ENCODE peak calls at places on chromosome 22, in ten cellular contexts. M, D, C, Y, X, E, J, F, N and P are unnamed samples.

GRCh38 chr22:40593460-40594273 is 42.9 kb downstream of the MRTFA start:
- DNase-seq in X (no peak), F (no peak), E (no peak), N (no peak), M (no peak), Y (no peak), C (no peak), D (no peak), J (no peak), P (no peak)

GRCh38 chr22:28884754-28885375 is 1.5 kb downstream of the ZNRF3 start:
- DNase-seq in F (no peak), N (no peak), C (no peak), D (no peak), Y (no peak), E (no peak), M (no peak), X (no peak), J (no peak), P (no peak)

GRCh38 chr22:38755155-38755910 is 465 bp downstream of the SUN2 start:
- DNase-seq in N (peak), X (peak), Y (peak), J (peak), D (no peak), F (peak), C (peak), E (peak), M (peak), P (peak)

GRCh38 chr22:20015971-20016733 is 471 bp downstream of the ARVCF start:
- DNase-seq in C (no peak), E (no peak), J (no peak), D (no peak), N (no peak), Y (peak), M (no peak), X (peak), F (no peak), P (no peak)

GRCh38 chr22:22865311-22866072 is 22.1 kb upstream of the IGLL5 start:
- DNase-seq in E (no peak), N (no peak), J (no peak), Y (no peak), C (no peak), D (no peak), X (peak), F (no peak), M (no peak), P (no peak)

GRCh38 chr22:22810471-22810870 is 77.1 kb upstream of the IGLL5 start:
- DNase-seq in D (no peak), F (no peak), M (no peak), X (no peak), N (no peak), E (no peak), Y (no peak), J (no peak), C (no peak), P (no peak)

GRCh38 chr22:44804327-44804726 is 52.0 kb downstream of the ARHGAP8 start:
- DNase-seq in N (no peak), Y (no peak), X (no peak), F (no peak), J (no peak), M (no peak), C (no peak), D (no peak), E (no peak), P (no peak)

GRCh38 chr22:49535527-49536125 is 292.0 kb downstream of the BRD1 start:
- DNase-seq in M (peak), F (no peak), Y (no peak), C (no peak), D (no peak), N (no peak), X (no peak), E (no peak), J (no peak), P (no peak)

GRCh38 chr22:48422900-48423480 is 1404.7 kb downstream of the BRD1 start:
- DNase-seq in F (no peak), X (no peak), M (no peak), E (no peak), D (no peak), N (no peak), C (no peak), J (no peak), Y (no peak), P (no peak)

GRCh38 chr22:29093501-29093921 is 20.7 kb downstream of the KREMEN1 start:
- DNase-seq in J (no peak), X (no peak), E (peak), N (no peak), F (peak), D (no peak), C (no peak), M (no peak), Y (no peak), P (no peak)

GRCh38 chr22:41092847-41093371 is 517 bp downstream of the EP300 start:
- DNase-seq in D (no peak), F (peak), E (peak), C (no peak), X (peak), Y (peak), M (peak), N (peak), J (no peak), P (peak)

GRCh38 chr22:39598017-39598965 is 27.7 kb downstream of the CACNA1I start:
- DNase-seq in D (no peak), X (peak), C (no peak), N (no peak), M (peak), J (peak), E (no peak), F (no peak), Y (peak), P (peak)

GRCh38 chr22:35601743-35602633 is 15.1 kb downstream of the MB start:
- DNase-seq in E (peak), D (peak), Y (no peak), N (peak), X (no peak), M (peak), C (no peak), F (peak), J (peak), P (no peak)

GRCh38 chr22:43168416-43169309 is 17.3 kb downstream of the TSPO start:
- DNase-seq in Y (no peak), X (no peak), J (peak), C (no peak), E (peak), M (no peak), F (peak), D (no peak), N (no peak), P (no peak)

GRCh38 chr22:45638834-45639746 is 32.5 kb upstream of the ATXN10 start:
- DNase-seq in Y (peak), M (peak), C (peak), N (peak), J (peak), E (peak), X (no peak), D (no peak), F (peak), P (peak)

GRCh38 chr22:45680932-45681700 is 9.5 kb downstream of the ATXN10 start:
- DNase-seq in Y (no peak), X (no peak), J (peak), C (no peak), F (peak), D (peak), E (peak), N (no peak), M (no peak), P (no peak)

GRCh38 chr22:46366801-46367706 is 31.5 kb downstream of the TRMU start:
- DNase-seq in N (no peak), D (no peak), X (no peak), C (no peak), E (no peak), M (no peak), F (no peak), J (no peak), Y (peak), P (no peak)

GRCh38 chr22:39707816-39708215 is 137.3 kb downstream of the CACNA1I start:
- DNase-seq in D (no peak), N (no peak), M (no peak), C (no peak), X (no peak), F (no peak), E (no peak), Y (no peak), J (no peak), P (no peak)

GRCh38 chr22:48594016-48594756 is 1233.5 kb downstream of the BRD1 start:
- DNase-seq in X (no peak), C (no peak), Y (no peak), N (no peak), D (no peak), J (no peak), E (no peak), F (no peak), M (no peak), P (no peak)

GRCh38 chr22:32396746-32397145 is 15.3 kb downstream of the RTCB start:
- DNase-seq in E (no peak), N (no peak), C (no peak), F (peak), D (no peak), M (peak), X (no peak), J (no peak), Y (no peak), P (peak)

GRCh38 chr22:20536590-20537324 is 29.3 kb downstream of the MED15 start:
- DNase-seq in N (no peak), D (no peak), X (no peak), Y (peak), J (no peak), M (no peak), C (no peak), E (no peak), F (no peak), P (no peak)

GRCh38 chr22:45425531-45426265 is 12.2 kb downstream of the RIBC2 start:
- DNase-seq in D (no peak), M (no peak), N (no peak), C (no peak), Y (no peak), J (no peak), E (no peak), F (no peak), X (no peak), P (peak)

GRCh38 chr22:47233316-47234243 is 471.1 kb downstream of the TBC1D22A start:
- DNase-seq in N (no peak), D (no peak), Y (no peak), F (no peak), C (no peak), E (no peak), M (no peak), X (no peak), J (no peak), P (peak)

GRCh38 chr22:40410272-40410671 is 39.9 kb downstream of the SGSM3 start:
- DNase-seq in M (peak), Y (no peak), X (no peak), E (no peak), C (no peak), D (no peak), N (no peak), J (peak), F (no peak), P (no peak)

GRCh38 chr22:43521716-43522115 is 109.9 kb downstream of the MPPED1 start:
- DNase-seq in J (peak), D (no peak), Y (no peak), X (no peak), N (no peak), M (no peak), F (no peak), E (no peak), C (no peak), P (no peak)

GRCh38 chr22:27477171-27477570 is 324.4 kb downstream of the MN1 start:
- DNase-seq in J (no peak), M (no peak), Y (no peak), X (no peak), C (no peak), N (no peak), D (no peak), F (no peak), E (no peak), P (no peak)

GRCh38 chr22:33853200-33854097 is 66.8 kb downstream of the LARGE1 start:
- DNase-seq in M (peak), C (peak), D (peak), F (peak), X (no peak), Y (peak), N (peak), E (peak), J (peak), P (no peak)

GRCh38 chr22:32327596-32328171 is 30.0 kb upstream of the RFPL3 start:
- DNase-seq in F (no peak), J (no peak), X (no peak), N (no peak), C (no peak), E (no peak), Y (no peak), D (no peak), M (no peak), P (peak)

GRCh38 chr22:42511401-42511891 is 8.2 kb downstream of the RRP7A start:
- DNase-seq in C (no peak), Y (no peak), D (no peak), N (no peak), E (no peak), F (no peak), X (no peak), J (no peak), M (no peak), P (no peak)

GRCh38 chr22:43476341-43476740 is 64.5 kb downstream of the MPPED1 start:
- DNase-seq in F (no peak), E (no peak), D (no peak), N (no peak), X (no peak), J (no peak), C (no peak), M (no peak), Y (no peak), P (no peak)

GRCh38 chr22:41367039-41367679 is 14.6 kb upstream of the TEF start:
- DNase-seq in E (peak), D (peak), N (peak), J (peak), F (peak), Y (peak), X (no peak), C (peak), M (peak), P (peak)

GRCh38 chr22:32501797-32502290 is 27.2 kb downstream of the FBXO7 start:
- DNase-seq in E (no peak), J (no peak), X (no peak), D (no peak), Y (no peak), F (no peak), N (no peak), C (no peak), M (no peak), P (no peak)

GRCh38 chr22:42947211-42947990 is 67.5 kb downstream of the PACSIN2 start:
- DNase-seq in X (no peak), F (no peak), J (peak), Y (peak), E (no peak), D (no peak), C (no peak), M (no peak), N (peak), P (no peak)

GRCh38 chr22:28249402-28249801 is 330.3 kb upstream of the PITPNB start:
- DNase-seq in N (no peak), J (no peak), M (no peak), Y (no peak), C (no peak), X (no peak), E (no peak), F (no peak), D (no peak), P (no peak)

GRCh38 chr22:49020314-49020713 is 807.4 kb downstream of the BRD1 start:
- DNase-seq in M (no peak), D (no peak), N (no peak), C (no peak), X (no peak), Y (no peak), E (no peak), J (no peak), F (no peak), P (no peak)

GRCh38 chr22:19796169-19796568 is 35.6 kb downstream of the TBX1 start:
- DNase-seq in D (no peak), E (no peak), X (no peak), N (no peak), J (no peak), C (no peak), Y (no peak), F (no peak), M (no peak), P (no peak)

GRCh38 chr22:37661160-37661924 is 2.8 kb downstream of the PDXP start:
- DNase-seq in X (peak), J (no peak), D (no peak), M (no peak), N (no peak), E (peak), C (no peak), Y (no peak), F (peak), P (no peak)
- TF ChIP-seq CTCF in X (peak), J (peak), D (peak), M (no peak), N (peak), E (peak), C (peak), Y (peak), F (peak), P (no peak)

DNA sequence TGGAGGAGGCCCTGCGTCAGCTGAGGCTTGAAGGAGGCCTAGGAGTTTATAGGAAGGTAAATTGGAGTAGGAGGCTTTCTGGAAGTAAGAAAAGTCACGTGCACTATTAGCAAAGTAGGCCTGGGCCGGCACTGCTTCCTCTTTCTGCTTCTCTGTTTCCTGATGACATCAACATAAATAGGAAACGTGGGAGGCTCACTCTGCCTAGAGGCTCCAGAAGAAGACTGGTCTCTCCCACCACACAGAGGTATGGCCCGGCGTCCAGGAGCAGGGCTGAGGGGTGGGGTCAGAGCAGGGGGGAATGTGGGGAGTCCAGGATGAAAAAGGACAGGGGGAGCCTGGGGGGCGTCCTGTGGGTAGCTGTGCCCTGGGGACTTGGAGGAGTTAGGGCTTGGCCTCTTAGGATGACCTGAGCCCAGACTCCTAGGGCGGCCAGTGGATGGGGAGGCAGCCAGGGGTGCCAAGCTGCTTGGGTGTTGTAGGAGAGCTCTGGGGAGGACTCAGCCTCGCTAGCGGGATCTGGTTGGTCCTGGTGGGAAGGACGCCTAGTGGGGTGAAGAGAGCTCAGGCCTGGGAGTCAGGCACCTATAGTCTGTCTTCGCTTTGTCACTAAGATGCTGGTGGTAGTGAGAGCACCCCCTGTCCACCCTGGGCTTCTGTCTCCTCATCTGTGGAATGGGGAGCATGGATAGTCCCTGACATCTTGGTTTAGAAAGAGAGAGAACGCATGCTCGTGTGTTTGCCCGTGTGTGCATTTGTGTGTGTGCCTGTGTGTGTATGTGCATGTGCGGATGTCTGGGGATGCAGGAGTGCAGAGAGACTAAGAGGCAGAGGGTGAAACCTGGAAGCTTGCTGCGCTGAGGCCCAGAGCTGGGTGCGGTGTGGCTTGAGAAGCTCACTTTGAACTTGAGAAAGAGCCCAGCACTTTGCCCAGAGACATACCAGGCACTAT is at the start of gene CSF2RB:
- DNase-seq in N (peak), E (no peak), X (no peak), Y (no peak), C (no peak), D (no peak), F (no peak), M (peak), J (no peak), P (peak)
- TF ChIP-seq CTCF in N (no peak), E (no peak), X (no peak), Y (no peak), C (no peak), D (no peak), F (no peak), M (no peak), J (no peak), P (no peak)

GRCh38 chr22:30541979-30542810 is 4.3 kb downstream of the SEC14L6 start:
- DNase-seq in D (no peak), X (no peak), C (no peak), N (no peak), E (no peak), Y (no peak), J (no peak), M (no peak), F (no peak), P (no peak)
- TF ChIP-seq CTCF in D (no peak), X (no peak), C (no peak), N (no peak), E (no peak), Y (no peak), J (no peak), M (no peak), F (no peak), P (no peak)

DNA sequence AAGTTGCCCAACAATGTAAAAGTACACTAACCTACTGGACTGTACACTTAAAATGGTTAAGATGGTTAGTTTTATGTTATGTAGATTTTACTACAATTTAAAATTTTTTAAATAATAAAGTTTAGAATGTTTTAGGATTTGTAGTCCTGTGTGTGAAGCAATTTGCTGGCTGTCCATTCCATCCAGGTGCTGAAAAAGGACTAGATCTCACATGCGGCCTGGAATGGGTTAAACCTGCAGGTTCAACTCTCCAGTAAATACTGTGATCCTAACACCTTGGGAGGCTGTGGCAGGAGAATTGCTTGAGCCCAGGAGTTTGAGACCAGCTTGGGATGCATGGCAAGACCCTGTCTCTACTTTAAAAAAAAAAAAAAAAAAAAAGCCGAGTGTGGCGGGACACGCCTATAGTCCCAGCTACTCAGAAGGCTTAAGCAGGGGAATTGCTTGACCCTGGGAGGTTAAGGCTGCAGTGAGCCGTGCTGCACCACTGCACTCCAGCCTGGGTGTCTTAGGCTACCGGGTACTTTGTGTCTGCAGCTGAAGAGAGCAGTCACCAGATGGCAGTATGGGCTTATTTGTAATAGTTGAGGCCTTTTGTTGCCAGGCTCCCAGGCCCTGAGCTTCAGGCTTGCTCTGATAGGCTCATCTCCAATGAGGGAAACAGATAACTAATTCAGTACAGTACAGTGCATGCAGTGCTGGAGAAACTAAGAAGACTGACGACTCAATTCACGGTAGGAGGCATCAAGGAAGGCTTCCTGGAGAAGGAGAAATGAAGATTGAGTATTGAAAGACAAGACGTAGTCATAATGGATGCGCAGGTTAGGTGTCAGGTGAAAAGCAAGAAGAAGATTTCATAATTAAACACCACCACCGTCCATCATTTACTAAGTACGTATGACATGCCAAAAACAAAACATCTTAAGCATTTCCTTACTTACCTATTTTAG is 64.7 kb upstream of the ASPHD2 start:
- DNase-seq in Y (peak), J (peak), M (peak), D (peak), X (peak), E (peak), N (peak), F (peak), C (peak), P (peak)
- TF ChIP-seq CTCF in Y (peak), J (peak), M (peak), D (peak), X (peak), E (peak), N (peak), F (peak), C (peak), P (no peak)